ENCODE peak calls at places on chromosomes 1 and 21, in five cellular contexts. One of them, this sample, is unnamed.

GRCh38 chr1:246569248-246570238 is 3.3 kb downstream of the CNST start:
- DNase-seq in stomach: no peak
- DNase-seq in sigmoid colon: no peak
- DNase-seq in prostate gland: no peak
- DNase-seq in GM12892: no peak
- DNase-seq in this sample: no peak

GRCh38 chr1:182383037-182383661 is 8.4 kb downstream of the GLUL start:
- DNase-seq in sigmoid colon: no peak
- DNase-seq in GM12892: no peak
- DNase-seq in prostate gland: no peak
- DNase-seq in stomach: no peak
- DNase-seq in this sample: no peak

GRCh38 chr1:172778461-172779455 is 119.9 kb downstream of the FASLG start:
- DNase-seq in stomach: no peak
- DNase-seq in prostate gland: no peak
- DNase-seq in GM12892: peak
- DNase-seq in sigmoid colon: no peak
- DNase-seq in this sample: peak

GRCh38 chr1:167904641-167905040 is 9.3 kb downstream of the ADCY10 start:
- DNase-seq in prostate gland: no peak
- DNase-seq in stomach: no peak
- DNase-seq in GM12892: no peak
- DNase-seq in sigmoid colon: no peak
- DNase-seq in this sample: no peak

GRCh38 chr1:44500181-44501021 is 95.3 kb downstream of the RNF220 start:
- DNase-seq in GM12892: no peak
- DNase-seq in stomach: no peak
- DNase-seq in prostate gland: no peak
- DNase-seq in sigmoid colon: no peak
- DNase-seq in this sample: no peak

GRCh38 chr21:16424331-16424749 is 694.6 kb downstream of the USP25 start:
- DNase-seq in sigmoid colon: no peak
- DNase-seq in GM12892: no peak
- DNase-seq in prostate gland: no peak
- DNase-seq in stomach: no peak
- DNase-seq in this sample: no peak

GRCh38 chr1:227939791-227940771 is 7.7 kb downstream of the WNT9A start:
- DNase-seq in GM12892: peak
- DNase-seq in stomach: peak
- DNase-seq in sigmoid colon: peak
- DNase-seq in prostate gland: no peak
- DNase-seq in this sample: no peak

GRCh38 chr21:44510109-44510507 is 29.9 kb downstream of the KRTAP10-1 start:
- DNase-seq in sigmoid colon: no peak
- DNase-seq in prostate gland: no peak
- DNase-seq in stomach: no peak
- DNase-seq in GM12892: no peak
- DNase-seq in this sample: no peak

GRCh38 chr1:153563339-153563952 is 2.2 kb downstream of the S100A2 start:
- DNase-seq in GM12892: no peak
- DNase-seq in sigmoid colon: peak
- DNase-seq in prostate gland: no peak
- DNase-seq in stomach: no peak
- DNase-seq in this sample: no peak

GRCh38 chr1:67018574-67018973 is 35.4 kb downstream of the SLC35D1 start:
- DNase-seq in prostate gland: no peak
- DNase-seq in GM12892: no peak
- DNase-seq in stomach: no peak
- DNase-seq in sigmoid colon: no peak
- DNase-seq in this sample: no peak

GRCh38 chr1:10795305-10796021 is 983 bp downstream of the CASZ1 start:
- DNase-seq in GM12892: no peak
- DNase-seq in sigmoid colon: peak
- DNase-seq in stomach: no peak
- DNase-seq in prostate gland: peak
- DNase-seq in this sample: no peak

GRCh38 chr1:233355841-233356704 is 28.5 kb downstream of the MAP3K21 start:
- DNase-seq in GM12892: no peak
- DNase-seq in sigmoid colon: no peak
- DNase-seq in prostate gland: no peak
- DNase-seq in stomach: no peak
- DNase-seq in this sample: no peak

GRCh38 chr1:115164484-115164883 is 75.2 kb upstream of the TSPAN2 start:
- DNase-seq in stomach: no peak
- DNase-seq in prostate gland: no peak
- DNase-seq in sigmoid colon: no peak
- DNase-seq in GM12892: no peak
- DNase-seq in this sample: no peak

GRCh38 chr1:78286686-78287085 is 204.1 kb upstream of the PTGFR start:
- DNase-seq in prostate gland: no peak
- DNase-seq in GM12892: no peak
- DNase-seq in sigmoid colon: no peak
- DNase-seq in stomach: no peak
- DNase-seq in this sample: no peak

GRCh38 chr1:247574664-247575063 is 13.5 kb upstream of the OR2G2 start:
- DNase-seq in GM12892: no peak
- DNase-seq in prostate gland: no peak
- DNase-seq in stomach: no peak
- DNase-seq in sigmoid colon: no peak
- DNase-seq in this sample: no peak

GRCh38 chr21:38769253-38769780 is 36.4 kb upstream of the ETS2 start:
- DNase-seq in prostate gland: no peak
- DNase-seq in sigmoid colon: no peak
- DNase-seq in GM12892: no peak
- DNase-seq in stomach: no peak
- DNase-seq in this sample: no peak

GRCh38 chr1:78038071-78038470 is 7.7 kb upstream of the GIPC2 start:
- DNase-seq in prostate gland: no peak
- DNase-seq in GM12892: no peak
- DNase-seq in sigmoid colon: no peak
- DNase-seq in stomach: no peak
- DNase-seq in this sample: no peak

GRCh38 chr1:147167361-147167760 is 4.9 kb downstream of the PRKAB2 start:
- DNase-seq in GM12892: no peak
- DNase-seq in prostate gland: no peak
- DNase-seq in stomach: no peak
- DNase-seq in sigmoid colon: no peak
- DNase-seq in this sample: no peak

GRCh38 chr1:94743866-94744265 is 76.3 kb upstream of the SLC44A3 start:
- DNase-seq in GM12892: no peak
- DNase-seq in sigmoid colon: peak
- DNase-seq in prostate gland: peak
- DNase-seq in stomach: no peak
- DNase-seq in this sample: no peak

DNA sequence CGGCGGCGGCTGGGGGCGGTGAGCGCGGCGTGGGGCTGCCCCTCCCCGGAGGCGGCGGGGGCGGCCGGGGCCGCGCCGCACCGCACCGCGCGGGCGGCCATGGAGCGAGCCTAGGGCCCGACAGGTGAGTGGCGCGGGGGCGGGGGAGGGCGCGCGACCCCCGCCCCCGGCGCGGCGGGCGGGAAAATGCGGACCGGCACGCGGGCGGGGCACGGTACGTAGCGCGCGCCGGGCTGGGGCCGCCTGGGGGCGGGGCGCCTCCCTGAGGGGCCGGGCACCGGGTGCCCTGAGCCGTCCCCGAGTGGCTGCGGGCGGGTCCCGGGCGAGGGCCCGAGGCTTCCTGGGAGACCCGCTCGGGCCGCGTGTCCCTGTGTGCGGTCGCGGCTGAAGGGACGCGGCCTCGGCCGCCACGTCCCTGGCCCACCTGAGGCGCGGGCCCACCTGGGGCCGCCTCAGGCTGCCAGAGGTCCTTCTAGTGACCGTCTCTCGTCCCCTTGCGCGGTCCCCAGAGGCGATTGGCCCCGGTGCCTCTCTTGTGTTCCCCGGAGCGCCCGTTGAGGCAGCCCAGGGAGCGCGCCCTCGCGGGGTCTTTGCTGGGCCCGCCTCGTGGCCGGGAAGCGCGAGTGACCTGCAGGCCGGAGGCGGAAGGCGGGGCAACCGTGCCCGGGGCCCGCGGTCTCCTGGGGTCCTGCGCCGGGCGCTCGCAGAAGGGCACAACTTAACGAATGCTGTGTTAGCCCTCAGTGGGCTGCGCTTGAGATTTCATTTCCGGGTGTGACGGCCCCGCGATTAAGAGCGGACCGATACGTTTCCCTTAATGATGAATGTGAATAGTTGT is 500 bp downstream of the FAM20B start:
- DNase-seq in stomach: peak
- DNase-seq in sigmoid colon: peak
- DNase-seq in prostate gland: peak
- DNase-seq in GM12892: peak
- DNase-seq in this sample: peak
- TF ChIP-seq POLR2AphosphoS5 in stomach: no peak
- TF ChIP-seq POLR2AphosphoS5 in sigmoid colon: no peak
- TF ChIP-seq POLR2AphosphoS5 in prostate gland: no peak
- TF ChIP-seq POLR2AphosphoS5 in GM12892: no peak
- TF ChIP-seq POLR2AphosphoS5 in this sample: no peak

GRCh38 chr1:205918955-205919746 is 24.1 kb downstream of the SLC26A9 start:
- DNase-seq in stomach: peak
- DNase-seq in GM12892: peak
- DNase-seq in sigmoid colon: peak
- DNase-seq in prostate gland: peak
- DNase-seq in this sample: peak

GRCh38 chr1:205921559-205921887 is 21.7 kb downstream of the SLC26A9 start:
- DNase-seq in sigmoid colon: peak
- DNase-seq in GM12892: no peak
- DNase-seq in prostate gland: no peak
- DNase-seq in stomach: peak
- DNase-seq in this sample: no peak

GRCh38 chr1:205920861-205921558 is 22.2 kb downstream of the SLC26A9 start:
- DNase-seq in prostate gland: no peak
- DNase-seq in stomach: peak
- DNase-seq in GM12892: no peak
- DNase-seq in sigmoid colon: peak
- DNase-seq in this sample: no peak

GRCh38 chr1:205922314-205922713 is 20.9 kb downstream of the SLC26A9 start:
- DNase-seq in stomach: peak
- DNase-seq in prostate gland: no peak
- DNase-seq in sigmoid colon: peak
- DNase-seq in GM12892: no peak
- DNase-seq in this sample: no peak

GRCh38 chr1:205920159-205920558 is 23.1 kb downstream of the SLC26A9 start:
- DNase-seq in sigmoid colon: peak
- DNase-seq in stomach: peak
- DNase-seq in prostate gland: no peak
- DNase-seq in GM12892: no peak
- DNase-seq in this sample: no peak
- TF ChIP-seq POLR2AphosphoS5 in sigmoid colon: no peak
- TF ChIP-seq POLR2AphosphoS5 in stomach: no peak
- TF ChIP-seq POLR2AphosphoS5 in prostate gland: no peak
- TF ChIP-seq POLR2AphosphoS5 in GM12892: no peak
- TF ChIP-seq POLR2AphosphoS5 in this sample: no peak

GRCh38 chr1:25922633-25923567 is 16.7 kb upstream of the STMN1 start:
- DNase-seq in stomach: peak
- DNase-seq in sigmoid colon: peak
- DNase-seq in prostate gland: peak
- DNase-seq in GM12892: no peak
- DNase-seq in this sample: peak
- TF ChIP-seq POLR2AphosphoS5 in stomach: no peak
- TF ChIP-seq POLR2AphosphoS5 in sigmoid colon: peak
- TF ChIP-seq POLR2AphosphoS5 in prostate gland: no peak
- TF ChIP-seq POLR2AphosphoS5 in GM12892: no peak
- TF ChIP-seq POLR2AphosphoS5 in this sample: no peak

DNA sequence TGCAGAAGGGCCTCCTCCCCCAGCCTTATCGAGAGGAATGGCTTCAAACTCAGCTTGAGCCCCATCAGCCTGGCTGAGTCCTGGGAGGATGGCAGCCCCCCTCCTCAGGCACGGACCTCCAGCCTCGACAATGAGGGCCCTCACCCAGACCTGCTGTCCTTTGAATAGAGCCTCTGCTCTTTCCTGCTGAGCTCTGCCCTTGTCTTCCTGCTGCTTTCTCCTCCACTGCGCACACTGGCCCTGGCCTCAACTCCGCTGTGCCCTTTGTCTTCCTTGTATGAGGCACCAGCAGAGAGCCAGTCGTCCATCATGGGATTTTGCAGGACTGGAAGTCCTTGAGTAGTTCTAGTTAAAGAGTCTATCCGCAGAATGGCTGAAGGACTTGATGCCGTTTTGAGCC is 2.0 kb downstream of the C1orf226 start:
- DNase-seq in sigmoid colon: peak
- DNase-seq in prostate gland: no peak
- DNase-seq in GM12892: no peak
- DNase-seq in stomach: no peak
- DNase-seq in this sample: no peak
- TF ChIP-seq POLR2AphosphoS5 in sigmoid colon: no peak
- TF ChIP-seq POLR2AphosphoS5 in prostate gland: no peak
- TF ChIP-seq POLR2AphosphoS5 in GM12892: no peak
- TF ChIP-seq POLR2AphosphoS5 in stomach: no peak
- TF ChIP-seq POLR2AphosphoS5 in this sample: no peak

GRCh38 chr1:33410091-33410701 is 20.7 kb downstream of the PHC2 start:
- DNase-seq in GM12892: no peak
- DNase-seq in prostate gland: no peak
- DNase-seq in stomach: no peak
- DNase-seq in sigmoid colon: no peak
- DNase-seq in this sample: no peak
- TF ChIP-seq POLR2AphosphoS5 in GM12892: no peak
- TF ChIP-seq POLR2AphosphoS5 in prostate gland: peak
- TF ChIP-seq POLR2AphosphoS5 in stomach: no peak
- TF ChIP-seq POLR2AphosphoS5 in sigmoid colon: no peak
- TF ChIP-seq POLR2AphosphoS5 in this sample: no peak

GRCh38 chr1:187759934-187760333 is 931.2 kb downstream of the PLA2G4A start:
- DNase-seq in GM12892: no peak
- DNase-seq in prostate gland: no peak
- DNase-seq in stomach: no peak
- DNase-seq in sigmoid colon: no peak
- DNase-seq in this sample: no peak

GRCh38 chr1:187762109-187762508 is 933.4 kb downstream of the PLA2G4A start:
- DNase-seq in stomach: no peak
- DNase-seq in GM12892: no peak
- DNase-seq in prostate gland: peak
- DNase-seq in sigmoid colon: no peak
- DNase-seq in this sample: no peak

GRCh38 chr1:187763976-187764375 is 935.2 kb downstream of the PLA2G4A start:
- DNase-seq in GM12892: no peak
- DNase-seq in stomach: no peak
- DNase-seq in sigmoid colon: no peak
- DNase-seq in prostate gland: no peak
- DNase-seq in this sample: no peak

GRCh38 chr1:187763465-187763864 is 934.7 kb downstream of the PLA2G4A start:
- DNase-seq in stomach: no peak
- DNase-seq in GM12892: no peak
- DNase-seq in sigmoid colon: no peak
- DNase-seq in prostate gland: no peak
- DNase-seq in this sample: no peak
- TF ChIP-seq POLR2AphosphoS5 in stomach: no peak
- TF ChIP-seq POLR2AphosphoS5 in GM12892: no peak
- TF ChIP-seq POLR2AphosphoS5 in sigmoid colon: peak
- TF ChIP-seq POLR2AphosphoS5 in prostate gland: no peak
- TF ChIP-seq POLR2AphosphoS5 in this sample: no peak